ENCODE peak calls at places on chromosome 10, in five cellular contexts. K is hippocampal formation; I is left colon; Q is cardiac muscle cell; C is activated CD4-positive, alpha-beta T cell treated with anti-CD3 and anti-CD28 coated beads for 24 hours. A is an unnamed sample.

GRCh38 chr10:340646-341045 is 205.4 kb downstream of the ZMYND11 start:
- DNase-seq in Q (no peak), K (no peak), C (no peak), I (no peak), A (no peak)

GRCh38 chr10:112363696-112364688 is 9.9 kb upstream of the ACSL5 start:
- DNase-seq in I (peak), C (no peak), Q (no peak), K (no peak), A (no peak)

GRCh38 chr10:48444266-48444665 is 137.8 kb downstream of the MAPK8 start:
- DNase-seq in C (no peak), I (no peak), Q (peak), K (no peak), A (peak)

GRCh38 chr10:17599089-17599488 is 18.1 kb downstream of the HACD1 start:
- DNase-seq in I (no peak), C (no peak), Q (peak), K (no peak), A (no peak)

GRCh38 chr10:29858352-29859267 is 200.8 kb downstream of the JCAD start:
- DNase-seq in C (no peak), K (no peak), Q (peak), I (peak), A (no peak)

GRCh38 chr10:7473474-7473873 is 62.6 kb upstream of the SFMBT2 start:
- DNase-seq in C (no peak), K (no peak), I (no peak), Q (no peak), A (no peak)

GRCh38 chr10:103800789-103801540 is 54.4 kb downstream of the SH3PXD2A start:
- DNase-seq in C (peak), K (no peak), I (peak), Q (no peak), A (no peak)

GRCh38 chr10:89337493-89337892 is 9.7 kb downstream of the IFIT3 start:
- DNase-seq in K (no peak), I (no peak), C (peak), Q (peak), A (no peak)

GRCh38 chr10:61634711-61635110 is 28.0 kb upstream of the CABCOCO1 start:
- DNase-seq in I (no peak), Q (peak), K (no peak), C (no peak), A (no peak)

GRCh38 chr10:83190614-83191013 is 948.7 kb upstream of the GHITM start:
- DNase-seq in C (no peak), Q (no peak), I (no peak), K (no peak), A (no peak)

GRCh38 chr10:104345512-104345911 is 7.2 kb upstream of the ITPRIP start:
- DNase-seq in Q (no peak), K (no peak), I (no peak), C (no peak), A (no peak)

GRCh38 chr10:17234541-17234940 is 6.5 kb downstream of the VIM start:
- DNase-seq in Q (no peak), K (no peak), C (no peak), I (no peak), A (no peak)

GRCh38 chr10:45550903-45551302 is 121.7 kb downstream of the ZFAND4 start:
- DNase-seq in I (no peak), Q (no peak), K (no peak), C (no peak), A (no peak)

GRCh38 chr10:59976909-59977308 is 70.6 kb upstream of the CCDC6 start:
- DNase-seq in I (no peak), K (no peak), C (no peak), Q (no peak), A (no peak)

GRCh38 chr10:14184841-14185500 is 145.8 kb downstream of the FRMD4A start:
- DNase-seq in I (peak), Q (peak), C (peak), K (no peak), A (no peak)

GRCh38 chr10:20995123-20995978 is 98.2 kb upstream of the NEBL start:
- DNase-seq in Q (peak), I (no peak), K (no peak), C (no peak), A (peak)

GRCh38 chr10:32961892-32962369 is 3.9 kb upstream of the ITGB1 start:
- DNase-seq in I (no peak), C (no peak), K (no peak), Q (peak), A (peak)

GRCh38 chr10:128545216-128545615 is 419.0 kb upstream of the MKI67 start:
- DNase-seq in K (no peak), Q (no peak), I (no peak), C (no peak), A (no peak)

GRCh38 chr10:82160291-82160690 is 285.3 kb downstream of the NRG3 start:
- DNase-seq in C (no peak), K (no peak), I (no peak), Q (no peak), A (no peak)

GRCh38 chr10:37711617-37712488 is 145.6 kb downstream of the ZNF248 start:
- DNase-seq in K (no peak), I (no peak), Q (no peak), C (no peak), A (no peak)

GRCh38 chr10:95333997-95334792 is 43.4 kb upstream of the PDLIM1 start:
- DNase-seq in C (no peak), Q (peak), I (peak), K (no peak), A (no peak)

GRCh38 chr10:124952123-124952522 is 10.2 kb downstream of the ZRANB1 start:
- DNase-seq in K (no peak), C (no peak), I (no peak), Q (no peak), A (no peak)

GRCh38 chr10:29618341-29619171 is 16.2 kb downstream of the SVIL start:
- DNase-seq in Q (peak), C (no peak), K (no peak), I (peak), A (no peak)

GRCh38 chr10:6445671-6446278 is 134.3 kb downstream of the PRKCQ start:
- DNase-seq in K (peak), Q (peak), I (peak), C (peak), A (peak)

GRCh38 chr10:6473430-6473829 is 106.6 kb downstream of the PRKCQ start:
- DNase-seq in C (peak), I (no peak), Q (no peak), K (no peak), A (no peak)

GRCh38 chr10:72637398-72637857 is 11.5 kb upstream of the MICU1 start:
- DNase-seq in Q (peak), C (no peak), I (no peak), K (no peak), A (peak)

A was measured in globus pallidus.